ENCODE peak calls at places on chromosomes 11 and 22, in eight cellular contexts. E, V, S, P, C, J, X and D are unnamed samples.

GRCh38 chr11:84922836-84923235 is 704.3 kb downstream of the DLG2 start:
- DNase-seq in J (no peak), V (no peak), P (no peak), E (no peak), S (no peak), X (no peak), C (no peak), D (no peak)

GRCh38 chr22:29254283-29254653 is 13.5 kb downstream of the RHBDD3 start:
- DNase-seq in P (no peak), V (no peak), S (no peak), C (peak; percentile 8), X (no peak), J (no peak), E (no peak), D (no peak)

GRCh38 chr11:119700536-119701346 is 28.3 kb downstream of the NECTIN1 start:
- DNase-seq in S (no peak), P (no peak), E (no peak), C (no peak), X (no peak), J (peak; percentile 70), V (no peak), D (no peak)

GRCh38 chr11:70174846-70175764 is 28.0 kb upstream of the FADD start:
- DNase-seq in E (no peak), P (no peak), J (no peak), X (no peak), S (peak; percentile 17), V (no peak), C (no peak), D (no peak)

GRCh38 chr11:120613264-120614226 is 102.0 kb downstream of the GRIK4 start:
- DNase-seq in S (no peak), X (no peak), P (no peak), J (no peak), E (no peak), C (no peak), V (peak; percentile 72), D (no peak)

GRCh38 chr11:124174001-124174400 is 9.1 kb upstream of the OR10D3 start:
- DNase-seq in J (peak; percentile 58), C (no peak), S (no peak), V (no peak), X (no peak), P (no peak), E (no peak), D (no peak)

GRCh38 chr11:114017723-114018122 is 41.8 kb upstream of the ZBTB16 start:
- DNase-seq in J (peak; percentile 16), X (no peak), P (no peak), E (no peak), S (no peak), V (no peak), C (no peak), D (no peak)

GRCh38 chr11:117094776-117095175 is 3.5 kb downstream of the SIK3 start:
- DNase-seq in J (no peak), C (no peak), X (no peak), S (no peak), P (no peak), V (no peak), E (no peak), D (no peak)